ENCODE peak calls at places on chromosomes 6 and 20, in four cellular contexts. One of them, this sample, is unnamed.

GRCh38 chr6:82908661-82909060 is 157.0 kb downstream of the UBE3D start:
- DNase-seq in sigmoid colon: no peak
- DNase-seq in tibial nerve: no peak
- DNase-seq in ovary: no peak
- DNase-seq in this sample: no peak

GRCh38 chr20:17543531-17543961 is 12.4 kb upstream of the BFSP1 start:
- DNase-seq in sigmoid colon: no peak
- DNase-seq in tibial nerve: no peak
- DNase-seq in ovary: no peak
- DNase-seq in this sample: no peak

GRCh38 chr20:51594206-51594998 is 51.9 kb upstream of the NFATC2 start:
- DNase-seq in sigmoid colon: peak; percentile 77
- DNase-seq in tibial nerve: no peak
- DNase-seq in ovary: no peak
- DNase-seq in this sample: peak; percentile 33

GRCh38 chr20:56807118-56807517 is 178.0 kb downstream of the TFAP2C start:
- DNase-seq in sigmoid colon: no peak
- DNase-seq in tibial nerve: no peak
- DNase-seq in ovary: no peak
- DNase-seq in this sample: no peak

GRCh38 chr20:63116412-63117106 is 99.4 kb downstream of the YTHDF1 start:
- DNase-seq in sigmoid colon: no peak
- DNase-seq in tibial nerve: no peak
- DNase-seq in ovary: no peak
- DNase-seq in this sample: peak; percentile 39

GRCh38 chr6:53302678-53303360 is 45.9 kb downstream of the ELOVL5 start:
- DNase-seq in sigmoid colon: no peak
- DNase-seq in tibial nerve: no peak
- DNase-seq in ovary: no peak
- DNase-seq in this sample: no peak

GRCh38 chr6:15264902-15265761 is 19.3 kb downstream of the JARID2 start:
- DNase-seq in sigmoid colon: no peak
- DNase-seq in tibial nerve: no peak
- DNase-seq in ovary: no peak
- DNase-seq in this sample: peak; percentile 60

GRCh38 chr6:148538251-148539190 is 195.9 kb downstream of the SASH1 start:
- DNase-seq in sigmoid colon: no peak
- DNase-seq in tibial nerve: no peak
- DNase-seq in ovary: no peak
- DNase-seq in this sample: no peak

DNA sequence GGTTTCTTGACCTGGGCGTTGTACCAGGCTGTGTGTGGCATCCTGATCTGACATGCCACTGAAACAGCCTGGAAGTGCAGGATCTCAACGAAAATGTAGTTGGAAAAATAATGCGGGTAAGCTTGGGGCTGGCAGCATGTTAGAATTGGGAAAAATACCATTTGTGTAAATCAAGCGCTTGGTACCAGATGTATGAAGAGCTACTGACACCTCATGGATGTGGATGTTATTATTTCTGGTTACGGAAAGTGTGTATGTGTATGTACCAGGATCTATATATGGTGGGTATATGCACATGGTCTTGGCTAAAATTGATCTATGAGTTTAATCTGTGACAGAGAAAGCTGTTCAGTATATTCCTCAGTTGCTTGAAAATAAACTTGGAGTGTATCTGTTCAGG is 22.7 kb downstream of the HIVEP1 start:
- DNase-seq in sigmoid colon: no peak
- DNase-seq in tibial nerve: no peak
- DNase-seq in ovary: no peak
- DNase-seq in this sample: no peak
- H3K4me1 ChIP-seq in sigmoid colon: peaks cover 18% of the 10 kb centered on the region
- H3K4me1 ChIP-seq in tibial nerve: peaks cover 24% of the 10 kb centered on the region
- H3K4me1 ChIP-seq in ovary: peaks cover 2% of the 10 kb centered on the region
- H3K4me1 ChIP-seq in this sample: peaks cover 9% of the 10 kb centered on the region

GRCh38 chr20:32370897-32371296 is 12.8 kb downstream of the ASXL1 start:
- DNase-seq in sigmoid colon: no peak
- DNase-seq in tibial nerve: no peak
- DNase-seq in ovary: no peak
- DNase-seq in this sample: no peak

GRCh38 chr20:32365560-32365959 is 7.4 kb downstream of the ASXL1 start:
- DNase-seq in sigmoid colon: no peak
- DNase-seq in tibial nerve: no peak
- DNase-seq in ovary: no peak
- DNase-seq in this sample: no peak

GRCh38 chr20:32366380-32366779 is 8.2 kb downstream of the ASXL1 start:
- DNase-seq in sigmoid colon: no peak
- DNase-seq in tibial nerve: no peak
- DNase-seq in ovary: no peak
- DNase-seq in this sample: no peak

GRCh38 chr20:32368323-32368722 is 10.2 kb downstream of the ASXL1 start:
- DNase-seq in sigmoid colon: no peak
- DNase-seq in tibial nerve: no peak
- DNase-seq in ovary: no peak
- DNase-seq in this sample: no peak

DNA sequence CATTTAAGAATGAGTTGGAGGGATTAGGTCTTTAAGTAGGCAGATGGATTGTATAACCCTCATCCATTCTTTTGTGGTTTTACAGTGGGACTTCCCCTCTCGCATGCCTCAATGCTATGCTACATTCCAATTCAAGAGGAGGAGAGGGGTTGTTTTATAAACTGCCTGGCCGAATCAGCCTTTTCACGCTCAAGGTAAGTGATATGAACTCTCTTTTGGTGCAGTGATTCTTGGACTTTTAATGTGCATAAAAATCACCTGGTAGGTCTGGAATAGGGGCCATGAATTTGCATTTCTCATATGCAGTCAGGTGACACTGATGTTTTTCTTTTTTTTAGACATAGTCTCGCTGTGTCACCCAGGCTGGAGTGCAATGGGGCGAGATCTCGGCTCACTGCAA is 10.8 kb downstream of the ASXL1 start:
- DNase-seq in sigmoid colon: no peak
- DNase-seq in tibial nerve: no peak
- DNase-seq in ovary: no peak
- DNase-seq in this sample: no peak
- H3K4me3 ChIP-seq in sigmoid colon: no peak overlapping the region
- H3K4me3 ChIP-seq in tibial nerve: no peak overlapping the region
- H3K4me3 ChIP-seq in ovary: no peak overlapping the region
- H3K4me3 ChIP-seq in this sample: no peak overlapping the region

GRCh38 chr6:42043787-42044475 is 6.4 kb upstream of the TAF8 start:
- DNase-seq in sigmoid colon: peak; percentile 92
- DNase-seq in tibial nerve: peak; percentile 71
- DNase-seq in ovary: peak; percentile 91
- DNase-seq in this sample: peak; percentile 88
- TF ChIP-seq POLR2A in sigmoid colon: no peak
- TF ChIP-seq POLR2A in tibial nerve: peak; percentile 30
- TF ChIP-seq POLR2A in ovary: no peak
- TF ChIP-seq POLR2A in this sample: no peak

GRCh38 chr6:27297857-27298730 is 14.0 kb downstream of the POM121L2 start:
- DNase-seq in sigmoid colon: no peak
- DNase-seq in tibial nerve: no peak
- DNase-seq in ovary: no peak
- DNase-seq in this sample: no peak
- H3K4me1 ChIP-seq in sigmoid colon: no peaks in the 10 kb centered on the region
- H3K4me1 ChIP-seq in tibial nerve: no peaks in the 10 kb centered on the region
- H3K4me1 ChIP-seq in ovary: no peaks in the 10 kb centered on the region
- H3K4me1 ChIP-seq in this sample: no peaks in the 10 kb centered on the region

GRCh38 chr6:136226027-136226673 is 24.0 kb downstream of the MTFR2 start:
- DNase-seq in sigmoid colon: peak; percentile 73
- DNase-seq in tibial nerve: peak; percentile 38
- DNase-seq in ovary: peak; percentile 66
- DNase-seq in this sample: peak; percentile 76
- H3K4me3 ChIP-seq in sigmoid colon: peak overlapping the region; percentile 29
- H3K4me3 ChIP-seq in tibial nerve: peak overlapping the region; percentile 13
- H3K4me3 ChIP-seq in ovary: peak overlapping the region; percentile 28
- H3K4me3 ChIP-seq in this sample: peak overlapping the region; percentile 8

This sample was measured in testis.